ENCODE peak calls at places on chromosome 16, in ten cellular contexts. V is fibroblast of pulmonary artery; S is CD4-positive, alpha-beta memory T cell; K is AG09309; R is skeletal muscle cell; Q is T-helper 17 cell; E is stimulated activated naive CD4-positive, alpha-beta T cell; I is thoracic aorta; D is nucleus accumbens; O is left ventricle myocardium inferior. B is an unnamed sample.
A peak's percentile ranks its signal among the peaks of the same experiment; 100 is the strongest.

GRCh38 chr16:29714396-29714795 is 31.4 kb downstream of the C16orf54 start:
- DNase-seq in V (no peak), S (no peak), K (no peak), R (no peak), Q (no peak), E (no peak), I (no peak), D (no peak), O (no peak), B (no peak)

GRCh38 chr16:50037791-50038190 is 12.8 kb downstream of the CNEP1R1 start:
- DNase-seq in V (peak; percentile 65), S (no peak), K (no peak), R (no peak), Q (no peak), E (no peak), I (no peak), D (no peak), O (no peak), B (peak; percentile 28)

GRCh38 chr16:85724936-85725335 is 26.0 kb downstream of the C16orf74 start:
- DNase-seq in V (no peak), S (no peak), K (no peak), R (no peak), Q (no peak), E (no peak), I (no peak), D (no peak), O (no peak), B (no peak)

GRCh38 chr16:66225696-66226095 is 140.8 kb upstream of the CDH5 start:
- DNase-seq in V (no peak), S (no peak), K (no peak), R (no peak), Q (no peak), E (no peak), I (no peak), D (no peak), O (no peak), B (no peak)

GRCh38 chr16:82603784-82604411 is 22.9 kb upstream of the CDH13 start:
- DNase-seq in V (peak; percentile 77), S (no peak), K (peak; percentile 40), R (peak; percentile 30), Q (no peak), E (no peak), I (no peak), D (peak; percentile 44), O (peak; percentile 39), B (peak; percentile 78)

GRCh38 chr16:88013766-88014165 is 62.5 kb downstream of the BANP start:
- DNase-seq in V (no peak), S (no peak), K (no peak), R (no peak), Q (no peak), E (no peak), I (no peak), D (no peak), O (no peak), B (no peak)

GRCh38 chr16:36336-36984 is 16.9 kb downstream of the POLR3K start:
- DNase-seq in V (no peak), S (no peak), K (no peak), R (no peak), Q (no peak), E (no peak), I (no peak), D (no peak), O (no peak), B (no peak)

GRCh38 chr16:11396241-11397048 is 51.2 kb downstream of the RMI2 start:
- DNase-seq in V (peak; percentile 60), S (peak; percentile 52), K (no peak), R (no peak), Q (peak; percentile 42), E (peak; percentile 50), I (peak; percentile 21), D (peak; percentile 68), O (peak; percentile 67), B (peak; percentile 66)

GRCh38 chr16:1152123-1152638 is 725 bp upstream of the CACNA1H start:
- DNase-seq in V (no peak), S (peak; percentile 58), K (no peak), R (no peak), Q (peak; percentile 54), E (peak; percentile 77), I (no peak), D (no peak), O (no peak), B (no peak)

GRCh38 chr16:53080345-53081031 is 25.7 kb downstream of the CHD9 start:
- DNase-seq in V (peak; percentile 93), S (no peak), K (peak; percentile 75), R (peak; percentile 81), Q (no peak), E (no peak), I (no peak), D (no peak), O (peak; percentile 61), B (peak; percentile 89)

GRCh38 chr16:83715217-83715920 is 92.4 kb upstream of the HSBP1 start:
- DNase-seq in V (no peak), S (no peak), K (no peak), R (no peak), Q (no peak), E (no peak), I (peak; percentile 32), D (no peak), O (no peak), B (no peak)

GRCh38 chr16:26981266-26981938 is 85.3 kb upstream of the C16orf82 start:
- DNase-seq in V (peak; percentile 31), S (no peak), K (no peak), R (no peak), Q (no peak), E (no peak), I (no peak), D (no peak), O (no peak), B (peak; percentile 38)

GRCh38 chr16:89257757-89258465 is 40.4 kb downstream of the ZNF778 start:
- DNase-seq in V (no peak), S (no peak), K (no peak), R (no peak), Q (no peak), E (no peak), I (no peak), D (no peak), O (no peak), B (no peak)

GRCh38 chr16:5042574-5043171 is 8.9 kb upstream of the NAGPA start:
- DNase-seq in V (no peak), S (no peak), K (no peak), R (no peak), Q (no peak), E (no peak), I (no peak), D (no peak), O (no peak), B (no peak)

GRCh38 chr16:56372938-56373337 is 52.4 kb downstream of the AMFR start:
- DNase-seq in V (no peak), S (no peak), K (no peak), R (no peak), Q (no peak), E (no peak), I (no peak), D (no peak), O (no peak), B (no peak)